ENCODE peak calls at places on chromosomes 7 and 10, in four cellular contexts. D, J, S and Y are unnamed samples.

GRCh38 chr7:98771519-98772241 is 98.1 kb downstream of the TMEM130 start:
- DNase-seq in D (no peak), J (no peak), S (no peak), Y (peak; percentile 42)

GRCh38 chr7:70599446-70600190 is 532.3 kb upstream of the GALNT17 start:
- DNase-seq in D (no peak), J (no peak), S (no peak), Y (no peak)

GRCh38 chr7:20232848-20233247 is 15.7 kb upstream of the MACC1 start:
- DNase-seq in D (no peak), J (no peak), S (no peak), Y (no peak)

GRCh38 chr10:77853256-77853655 is 73.3 kb downstream of the DLG5 start:
- DNase-seq in D (no peak), J (no peak), S (no peak), Y (no peak)

GRCh38 chr10:112509558-112510299 is 62.7 kb downstream of the VTI1A start:
- DNase-seq in D (no peak), J (no peak), S (no peak), Y (no peak)

GRCh38 chr10:132867801-132868644 is 74.3 kb downstream of the CFAP46 start:
- DNase-seq in D (no peak), J (no peak), S (no peak), Y (no peak)

GRCh38 chr7:151829707-151830106 is 47.2 kb downstream of the PRKAG2 start:
- DNase-seq in D (no peak), J (peak; percentile 39), S (no peak), Y (no peak)

GRCh38 chr10:63672491-63672890 is 151.3 kb downstream of the REEP3 start:
- DNase-seq in D (no peak), J (no peak), S (no peak), Y (no peak)

GRCh38 chr10:72598769-72599701 is 26.8 kb downstream of the MICU1 start:
- DNase-seq in D (no peak), J (no peak), S (peak; percentile 50), Y (no peak)

GRCh38 chr7:12754179-12754578 is 66.7 kb downstream of the ARL4A start:
- DNase-seq in D (no peak), J (no peak), S (no peak), Y (no peak)

GRCh38 chr7:45108863-45109262 is 2.6 kb downstream of the TBRG4 start:
- DNase-seq in D (no peak), J (no peak), S (no peak), Y (no peak)

GRCh38 chr7:107996072-107996824 is 6.7 kb downstream of the LAMB1 start:
- DNase-seq in D (no peak), J (no peak), S (peak; percentile 25), Y (no peak)

GRCh38 chr10:80509403-80510161 is 28.1 kb upstream of the SH2D4B start:
- DNase-seq in D (no peak), J (no peak), S (no peak), Y (no peak)

GRCh38 chr7:88586219-88586618 is 173.3 kb upstream of the ZNF804B start:
- DNase-seq in D (no peak), J (no peak), S (no peak), Y (no peak)

GRCh38 chr7:124072603-124073324 is 39.9 kb upstream of the TMEM229A start:
- DNase-seq in D (no peak), J (no peak), S (no peak), Y (peak; percentile 6)

GRCh38 chr10:92180326-92180881 is 110.5 kb downstream of the CPEB3 start:
- DNase-seq in D (no peak), J (no peak), S (no peak), Y (no peak)

GRCh38 chr10:132834891-132835847 is 49.2 kb upstream of the NKX6-2 start:
- DNase-seq in D (no peak), J (no peak), S (no peak), Y (no peak)

GRCh38 chr10:93680414-93681047 is 21.9 kb downstream of the FRA10AC1 start:
- DNase-seq in D (peak; percentile 34), J (peak; percentile 7), S (peak; percentile 12), Y (peak; percentile 38)

GRCh38 chr7:46972205-46972604 is 609.7 kb downstream of the TNS3 start:
- DNase-seq in D (peak; percentile 23), J (no peak), S (no peak), Y (no peak)

GRCh38 chr10:79586933-79587332 is 23.8 kb upstream of the SFTPA1 start:
- DNase-seq in D (no peak), J (no peak), S (no peak), Y (no peak)

GRCh38 chr10:122567056-122567660 is 6.6 kb downstream of the DMBT1 start:
- DNase-seq in D (peak; percentile 28), J (peak; percentile 55), S (peak; percentile 16), Y (no peak)

GRCh38 chr7:123789200-123789784 is 40.5 kb upstream of the WASL start:
- DNase-seq in D (no peak), J (no peak), S (no peak), Y (no peak)

GRCh38 chr10:3951993-3952392 is 167.0 kb upstream of the KLF6 start:
- DNase-seq in D (no peak), J (no peak), S (no peak), Y (no peak)

GRCh38 chr10:80252296-80252887 is 37.1 kb downstream of the MAT1A start:
- DNase-seq in D (no peak), J (no peak), S (no peak), Y (no peak)

GRCh38 chr7:55477781-55478374 is 94.4 kb downstream of the VOPP1 start:
- DNase-seq in D (no peak), J (no peak), S (no peak), Y (no peak)

GRCh38 chr10:1567742-1568495 is 169.4 kb downstream of the ADARB2 start:
- DNase-seq in D (no peak), J (no peak), S (no peak), Y (no peak)

GRCh38 chr10:92790449-92790848 is 57.9 kb upstream of the EXOC6 start:
- DNase-seq in D (no peak), J (no peak), S (no peak), Y (no peak)

GRCh38 chr7:5528815-5529442 is 105.3 kb upstream of the TNRC18 start:
- DNase-seq in D (no peak), J (no peak), S (no peak), Y (no peak)

GRCh38 chr10:43265799-43266721 is 805 bp downstream of the RASGEF1A start:
- DNase-seq in D (no peak), J (peak; percentile 24), S (peak; percentile 83), Y (peak; percentile 36)

GRCh38 chr10:35386594-35387174 is 50.4 kb downstream of the CCNY start:
- DNase-seq in D (no peak), J (no peak), S (peak; percentile 40), Y (peak; percentile 32)

GRCh38 chr7:30199271-30199670 is 64.5 kb downstream of the MTURN start:
- DNase-seq in D (no peak), J (no peak), S (no peak), Y (no peak)

GRCh38 chr10:34711500-34711899 is 103.6 kb downstream of the PARD3 start:
- DNase-seq in D (no peak), J (no peak), S (no peak), Y (peak; percentile 39)

GRCh38 chr7:25280181-25280580 is 51.9 kb upstream of the NPVF start:
- DNase-seq in D (no peak), J (no peak), S (no peak), Y (no peak)

GRCh38 chr10:5888352-5888751 is 1.3 kb downstream of the ANKRD16 start:
- DNase-seq in D (no peak), J (no peak), S (no peak), Y (peak; percentile 60)

GRCh38 chr10:34904191-34904590 is 89.1 kb upstream of the PARD3 start:
- DNase-seq in D (no peak), J (no peak), S (no peak), Y (no peak)

GRCh38 chr7:104793066-104793465 is 220.9 kb upstream of the KMT2E start:
- DNase-seq in D (no peak), J (no peak), S (no peak), Y (no peak)

GRCh38 chr7:55964802-55965470 is 551 bp downstream of the NIPSNAP2 start:
- DNase-seq in D (peak; percentile 13), J (no peak), S (peak; percentile 93), Y (peak; percentile 72)

GRCh38 chr7:99000904-99001442 is 122.6 kb downstream of the TRRAP start:
- DNase-seq in D (no peak), J (no peak), S (no peak), Y (no peak)

DNA sequence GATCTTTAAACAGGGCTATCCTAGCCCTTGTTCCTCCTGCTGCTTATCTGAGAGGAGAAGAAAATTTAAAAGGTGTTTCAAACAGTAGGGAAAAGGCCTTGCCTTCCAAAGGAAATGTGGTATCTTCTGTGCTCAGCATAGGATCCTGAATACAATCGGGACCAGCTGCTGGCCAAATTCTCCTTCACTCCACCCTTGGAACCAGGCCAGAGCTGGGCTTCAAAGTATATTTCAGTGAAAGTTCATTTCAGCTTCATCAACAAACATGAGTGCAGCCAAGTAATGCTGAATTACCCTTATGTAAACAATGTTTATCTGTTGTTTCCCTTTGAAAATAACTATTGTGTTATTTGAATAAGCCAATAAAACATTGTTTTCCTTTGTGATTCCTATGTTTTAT is 146.5 kb upstream of the MEOX2 start:
- DNase-seq in D (no peak), J (no peak), S (no peak), Y (no peak)
- TF ChIP-seq ELF1 in D (no peak), J (no peak), S (no peak), Y (no peak)

GRCh38 chr7:158270106-158270775 is 317.4 kb downstream of the PTPRN2 start:
- DNase-seq in D (no peak), J (no peak), S (no peak), Y (no peak)

GRCh38 chr7:158266817-158267736 is 320.5 kb downstream of the PTPRN2 start:
- DNase-seq in D (no peak), J (no peak), S (no peak), Y (no peak)

GRCh38 chr7:158270856-158271413 is 316.7 kb downstream of the PTPRN2 start:
- DNase-seq in D (no peak), J (no peak), S (no peak), Y (no peak)

GRCh38 chr7:158267737-158268435 is 319.7 kb downstream of the PTPRN2 start:
- DNase-seq in D (no peak), J (no peak), S (no peak), Y (no peak)

DNA sequence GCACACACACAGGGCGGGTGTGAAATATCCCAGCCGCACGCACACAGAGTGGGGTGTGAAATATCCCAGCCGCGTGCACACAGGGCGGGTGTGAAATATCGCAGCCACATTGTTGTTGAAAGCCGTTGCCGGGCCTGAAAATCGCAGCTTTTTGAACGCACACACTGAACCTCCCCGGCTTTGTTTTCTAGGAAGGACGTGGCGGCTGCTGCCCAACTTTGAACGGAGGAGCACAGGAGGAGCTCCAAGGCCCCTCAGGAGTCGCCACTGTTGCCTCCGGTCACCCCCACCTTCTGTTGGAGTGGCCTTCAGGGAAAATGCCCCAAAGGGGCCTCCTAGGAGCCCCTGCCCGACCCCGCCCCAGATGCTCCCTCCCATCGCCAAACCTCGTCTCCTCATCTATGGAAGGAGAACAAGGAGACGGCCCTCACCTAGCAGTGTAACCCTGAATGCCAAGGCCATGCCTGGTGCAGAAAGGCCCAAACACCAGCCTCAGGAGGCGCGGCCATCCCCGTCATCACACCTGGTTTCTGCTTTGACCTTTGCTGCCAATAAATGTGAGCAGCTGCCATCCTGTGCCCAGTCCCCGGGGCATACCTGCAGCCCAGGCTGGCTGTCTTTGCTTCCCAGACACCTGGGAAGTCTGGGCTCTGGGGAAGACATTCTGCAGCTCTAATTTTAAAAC is 318.6 kb downstream of the PTPRN2 start:
- DNase-seq in D (no peak), J (no peak), S (no peak), Y (no peak)
- TF ChIP-seq ELF1 in D (no peak), J (no peak), S (no peak), Y (no peak)

GRCh38 chr7:94295805-94296204 is 98.9 kb upstream of the COL1A2 start:
- DNase-seq in D (no peak), J (no peak), S (peak; percentile 39), Y (peak; percentile 7)
- TF ChIP-seq ELF1 in D (no peak), J (no peak), S (no peak), Y (no peak)

GRCh38 chr7:140478361-140479061 is 794 bp downstream of the MKRN1 start:
- DNase-seq in D (no peak), J (no peak), S (peak; percentile 84), Y (no peak)
- TF ChIP-seq ELF1 in D (no peak), J (no peak), S (no peak), Y (no peak)